ENCODE peak calls at places on chromosomes 16 and 17, in nine cellular contexts. W is left kidney; E is mesothelial cell of epicardium; Q is NCI-H748 treated with DMSO at 0.1 percent for 48 hours; I is naive thymus-derived CD8-positive, alpha-beta T cell; C is activated T-cell treated with anti-CD3 and anti-CD28 coated beads for 48 hours; N is left cardiac atrium; G is Kasumi-1; V is adipocyte. Y is an unnamed sample.

GRCh38 chr16:57277586-57277985 is 6.9 kb downstream of the PLLP start:
- DNase-seq in W (no peak), E (no peak), Q (no peak), I (peak), C (peak), N (peak), G (no peak), V (peak), Y (no peak)

GRCh38 chr17:30199600-30199999 is 35.9 kb downstream of the SLC6A4 start:
- DNase-seq in W (no peak), E (no peak), Q (no peak), I (no peak), C (no peak), N (no peak), G (no peak), V (no peak), Y (no peak)

GRCh38 chr17:4708436-4708835 is 2.0 kb upstream of the ARRB2 start:
- DNase-seq in W (peak), E (no peak), Q (peak), I (peak), C (peak), N (peak), G (no peak), V (no peak), Y (no peak)

GRCh38 chr16:2042171-2042570 is 5.5 kb downstream of the NTHL1 start:
- DNase-seq in W (no peak), E (no peak), Q (no peak), I (no peak), C (no peak), N (peak), G (no peak), V (no peak), Y (no peak)

GRCh38 chr17:46978489-46979022 is 497 bp downstream of the RPRML start:
- DNase-seq in W (no peak), E (no peak), Q (peak), I (no peak), C (peak), N (no peak), G (no peak), V (peak), Y (peak)

GRCh38 chr16:26905336-26905735 is 161.4 kb upstream of the C16orf82 start:
- DNase-seq in W (no peak), E (no peak), Q (no peak), I (no peak), C (no peak), N (no peak), G (no peak), V (no peak), Y (no peak)

GRCh38 chr17:17055286-17056166 is 13.3 kb downstream of the MPRIP start:
- DNase-seq in W (no peak), E (no peak), Q (no peak), I (peak), C (no peak), N (no peak), G (no peak), V (no peak), Y (peak)

GRCh38 chr16:73058221-73058615 is 10.3 kb upstream of the ZFHX3 start:
- DNase-seq in W (peak), E (peak), Q (no peak), I (no peak), C (no peak), N (peak), G (no peak), V (peak), Y (peak)

GRCh38 chr16:65648111-65648510 is 526.2 kb upstream of the CDH11 start:
- DNase-seq in W (no peak), E (no peak), Q (no peak), I (no peak), C (no peak), N (no peak), G (no peak), V (no peak), Y (no peak)

GRCh38 chr16:66275795-66276428 is 90.6 kb upstream of the CDH5 start:
- DNase-seq in W (peak), E (peak), Q (peak), I (no peak), C (no peak), N (no peak), G (peak), V (peak), Y (no peak)

GRCh38 chr17:51347851-51348584 is 87.7 kb downstream of the UTP18 start:
- DNase-seq in W (no peak), E (no peak), Q (no peak), I (no peak), C (no peak), N (no peak), G (no peak), V (no peak), Y (no peak)

GRCh38 chr17:20043034-20043433 is 33.9 kb downstream of the SPECC1 start:
- DNase-seq in W (peak), E (no peak), Q (no peak), I (no peak), C (no peak), N (no peak), G (no peak), V (no peak), Y (no peak)

GRCh38 chr17:76585649-76586593 is at the start of gene ST6GALNAC2:
- DNase-seq in W (peak), E (peak), Q (no peak), I (no peak), C (peak), N (peak), G (no peak), V (peak), Y (peak)

GRCh38 chr16:84677017-84677803 is 22.6 kb upstream of the USP10 start:
- DNase-seq in W (peak), E (no peak), Q (no peak), I (no peak), C (no peak), N (no peak), G (no peak), V (no peak), Y (no peak)

GRCh38 chr16:86207350-86207749 is 303.0 kb upstream of the FOXF1 start:
- DNase-seq in W (no peak), E (no peak), Q (no peak), I (no peak), C (no peak), N (no peak), G (no peak), V (no peak), Y (no peak)

Y was measured in activated B cell treated with CpG ODN at 0.5 μM for 24 hours.